ENCODE peak calls at places on chromosomes 5 and 9, in five cellular contexts. W is GM12865; E is right atrium auricular region; L is body of pancreas; O is CD4-positive, alpha-beta T cell. Y is an unnamed sample.

GRCh38 chr5:109532773-109533364 is 123.1 kb upstream of the PJA2 start:
- DNase-seq in W (no peak), E (no peak), L (no peak), O (no peak), Y (no peak)

GRCh38 chr5:138623053-138623452 is 47.9 kb upstream of the HSPA9 start:
- DNase-seq in W (no peak), E (no peak), L (no peak), O (no peak), Y (no peak)

GRCh38 chr5:157516626-157517325 is 56.8 kb downstream of the NIPAL4 start:
- DNase-seq in W (no peak), E (peak; percentile 84), L (no peak), O (no peak), Y (no peak)

GRCh38 chr5:162929104-162929503 is 508.3 kb upstream of the CCNG1 start:
- DNase-seq in W (no peak), E (no peak), L (no peak), O (no peak), Y (no peak)

GRCh38 chr5:52878671-52879070 is 91.0 kb downstream of the ITGA1 start:
- DNase-seq in W (no peak), E (no peak), L (no peak), O (no peak), Y (no peak)

GRCh38 chr9:130363755-130364404 is 80.9 kb upstream of the ASS1 start:
- DNase-seq in W (no peak), E (no peak), L (no peak), O (no peak), Y (no peak)

GRCh38 chr5:123809594-123810172 is 297.7 kb downstream of the CSNK1G3 start:
- DNase-seq in W (no peak), E (no peak), L (peak; percentile 20), O (no peak), Y (no peak)

GRCh38 chr9:95515272-95516113 is 1.3 kb downstream of the PTCH1 start:
- DNase-seq in W (no peak), E (no peak), L (peak; percentile 25), O (peak; percentile 33), Y (peak; percentile 48)

GRCh38 chr5:78287833-78288232 is 6.7 kb downstream of the AP3B1 start:
- DNase-seq in W (no peak), E (no peak), L (no peak), O (no peak), Y (no peak)

GRCh38 chr5:124973613-124974130 is 227.2 kb upstream of the ZNF608 start:
- DNase-seq in W (no peak), E (no peak), L (no peak), O (no peak), Y (no peak)

GRCh38 chr9:37496020-37496419 is 10.3 kb downstream of the POLR1E start:
- DNase-seq in W (no peak), E (no peak), L (no peak), O (no peak), Y (no peak)

GRCh38 chr9:22342489-22343217 is 104.0 kb upstream of the DMRTA1 start:
- DNase-seq in W (no peak), E (no peak), L (no peak), O (no peak), Y (no peak)

GRCh38 chr5:136018814-136019777 is 9.7 kb upstream of the TGFBI start:
- DNase-seq in W (no peak), E (no peak), L (no peak), O (no peak), Y (no peak)

GRCh38 chr9:38183994-38184568 is 115.1 kb upstream of the SHB start:
- DNase-seq in W (no peak), E (no peak), L (no peak), O (no peak), Y (no peak)

GRCh38 chr5:28414619-28415018 is 1376.2 kb upstream of the CDH9 start:
- DNase-seq in W (no peak), E (no peak), L (no peak), O (no peak), Y (no peak)

GRCh38 chr9:128917151-128917849 is 3.5 kb upstream of the PHYHD1 start:
- DNase-seq in W (no peak), E (peak; percentile 88), L (peak; percentile 94), O (no peak), Y (no peak)

GRCh38 chr9:89171693-89172092 is 6.9 kb downstream of the SHC3 start:
- DNase-seq in W (no peak), E (no peak), L (peak; percentile 23), O (no peak), Y (no peak)
- TF ChIP-seq CTCF in W (no peak), E (no peak), L (no peak), O (no peak), Y (no peak)

DNA sequence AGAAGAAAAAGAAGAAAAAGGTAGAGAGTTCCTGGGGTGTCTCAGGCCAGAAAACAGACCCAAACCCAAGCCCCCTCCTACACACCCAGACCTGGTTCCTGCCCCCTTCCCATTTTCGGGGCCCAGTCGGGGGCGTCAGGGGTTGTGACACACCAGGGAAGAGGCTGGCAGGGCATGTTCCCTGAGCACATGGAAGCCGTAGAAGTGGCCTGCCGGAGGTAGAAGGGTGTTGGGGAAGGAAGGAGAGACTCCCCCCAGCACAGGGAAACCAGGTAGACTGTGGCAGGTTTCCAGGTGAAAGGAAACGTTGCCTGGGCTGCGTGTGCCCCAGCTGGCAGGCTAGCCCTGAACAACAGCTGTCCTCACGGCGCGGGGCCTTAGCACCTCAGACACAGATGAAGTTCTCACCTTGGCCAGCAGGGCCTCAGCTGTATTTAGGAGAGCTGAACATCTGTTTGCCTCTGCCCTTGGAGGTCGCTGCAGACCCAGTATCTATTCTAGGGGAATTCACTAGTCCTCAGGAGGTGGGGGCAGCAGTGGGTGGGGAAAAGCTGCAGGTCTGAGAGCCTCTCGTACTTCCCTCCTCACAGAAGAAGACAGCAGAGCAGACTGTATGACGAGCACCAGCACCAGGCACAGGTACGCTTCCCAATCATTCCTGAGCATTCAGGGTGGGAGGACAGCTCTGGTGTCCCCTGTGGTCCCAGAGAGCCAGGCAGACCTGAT is 14.1 kb downstream of the CD74 start:
- DNase-seq in W (peak; percentile 84), E (no peak), L (no peak), O (peak; percentile 23), Y (peak; percentile 40)
- TF ChIP-seq CTCF in W (peak; percentile 77), E (no peak), L (no peak), O (no peak), Y (peak; percentile 55)

GRCh38 chr5:66306105-66306843 is 162.2 kb downstream of the SREK1 start:
- DNase-seq in W (peak; percentile 54), E (no peak), L (peak; percentile 64), O (no peak), Y (peak; percentile 43)
- TF ChIP-seq CTCF in W (peak; percentile 90), E (peak; percentile 68), L (peak; percentile 74), O (peak; percentile 77), Y (peak; percentile 80)

DNA sequence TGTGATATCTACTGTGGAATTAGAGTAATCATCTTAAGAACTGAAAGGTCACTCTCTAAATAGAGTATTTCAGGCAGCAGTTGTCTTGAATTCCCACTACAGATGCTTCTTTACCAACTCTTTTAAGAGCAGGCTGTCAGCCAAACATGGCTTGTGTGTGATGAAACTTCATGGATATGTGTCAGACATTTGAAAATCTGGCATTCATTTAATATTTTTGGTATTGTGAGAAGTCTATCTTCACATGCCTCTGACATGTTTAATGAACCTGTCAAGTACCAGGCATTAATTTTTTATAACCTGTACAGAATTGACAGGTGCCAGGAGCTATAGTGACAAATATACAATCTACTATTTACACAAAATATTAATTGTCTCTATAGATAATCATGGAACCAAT is 318.6 kb downstream of the CDH9 start:
- DNase-seq in W (no peak), E (no peak), L (no peak), O (no peak), Y (no peak)
- TF ChIP-seq CTCF in W (no peak), E (no peak), L (no peak), O (no peak), Y (no peak)

GRCh38 chr5:115625579-115626443 is at the start of gene TMED7:
- DNase-seq in W (peak; percentile 99), E (peak; percentile 99), L (peak; percentile 100), O (peak; percentile 100), Y (peak; percentile 100)
- TF ChIP-seq CTCF in W (no peak), E (no peak), L (peak; percentile 22), O (no peak), Y (no peak)

DNA sequence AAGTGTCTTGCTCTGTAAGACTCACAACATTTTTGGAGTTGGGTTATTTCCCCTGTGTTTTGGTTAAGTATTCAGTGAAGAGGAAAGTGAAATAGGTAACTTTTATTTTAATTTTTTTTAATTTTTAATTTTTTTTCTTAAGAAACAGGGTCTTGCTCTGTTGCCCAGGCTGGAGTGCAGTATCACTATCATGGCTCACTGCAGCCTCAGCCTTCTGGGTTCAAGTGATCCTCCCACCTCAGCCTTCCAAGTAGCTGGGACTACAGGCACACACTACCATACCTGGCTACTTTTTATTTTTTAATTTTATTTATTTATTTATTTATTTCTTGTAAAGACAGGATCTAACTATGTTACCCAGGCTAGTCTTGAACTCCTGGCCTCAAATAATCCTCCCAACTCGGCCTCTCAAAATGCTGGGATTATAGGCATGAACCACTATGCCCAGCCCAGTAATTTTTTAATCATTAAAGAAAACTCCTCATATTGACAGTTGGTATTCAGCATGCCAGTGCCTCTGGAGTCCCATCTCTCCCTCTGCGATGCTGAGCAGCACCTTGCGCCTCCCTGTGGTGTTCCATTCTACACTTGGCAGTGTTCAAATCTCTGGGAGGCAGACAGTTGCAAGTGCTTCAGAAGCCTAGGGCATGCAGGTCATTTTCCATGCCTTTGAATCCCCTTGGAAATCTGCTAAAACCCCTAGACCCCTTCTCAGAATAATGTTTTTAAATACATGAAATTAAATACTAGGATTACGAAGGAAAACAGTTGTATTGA is 41.1 kb downstream of the GARNL3 start:
- DNase-seq in W (peak; percentile 5), E (no peak), L (no peak), O (no peak), Y (no peak)
- TF ChIP-seq CTCF in W (no peak), E (no peak), L (no peak), O (no peak), Y (no peak)